ENCODE peak calls at places on chromosomes 3 and 15, in six cellular contexts. N is AG09309, X is epithelial cell of esophagus, Q is dorsolateral prefrontal cortex, F is MM.1S, O is tibial nerve. P is an unnamed sample.

GRCh38 chr15:27017168-27017809 is 46.3 kb downstream of the GABRG3 start:
- DNase-seq in Q (no peak), F (peak), O (peak), N (peak), X (peak), P (peak)

GRCh38 chr15:40069178-40070165 is 30.5 kb upstream of the SRP14 start:
- DNase-seq in F (no peak), X (peak), O (peak), N (no peak), Q (peak), P (peak)

GRCh38 chr3:55167586-55168317 is 239.9 kb upstream of the LRTM1 start:
- DNase-seq in O (no peak), F (no peak), Q (no peak), N (no peak), X (no peak), P (no peak)

GRCh38 chr3:187856567-187856966 is 111.3 kb upstream of the BCL6 start:
- DNase-seq in O (no peak), Q (no peak), N (no peak), X (no peak), F (no peak), P (no peak)

GRCh38 chr3:127942613-127943012 is 27.6 kb downstream of the KBTBD12 start:
- DNase-seq in N (no peak), F (no peak), X (no peak), O (no peak), Q (no peak), P (no peak)

GRCh38 chr3:141204343-141204742 is 27.3 kb upstream of the PXYLP1 start:
- DNase-seq in O (no peak), X (no peak), Q (no peak), F (no peak), N (no peak), P (no peak)

GRCh38 chr3:44045476-44046275 is 196.0 kb upstream of the TOPAZ1 start:
- DNase-seq in N (no peak), X (no peak), F (peak), Q (no peak), O (peak), P (peak)

GRCh38 chr3:192422998-192423349 is 304.4 kb downstream of the FGF12 start:
- DNase-seq in X (no peak), O (no peak), Q (no peak), F (peak), N (no peak), P (no peak)

GRCh38 chr15:80072285-80072684 is 12.8 kb downstream of the ZFAND6 start:
- DNase-seq in X (peak), N (peak), O (peak), Q (no peak), F (peak), P (peak)

GRCh38 chr3:74787008-74787407 is 172.5 kb upstream of the CNTN3 start:
- DNase-seq in Q (no peak), F (no peak), O (no peak), X (no peak), N (no peak), P (no peak)

GRCh38 chr3:28667646-28668376 is 319.2 kb upstream of the AZI2 start:
- DNase-seq in X (peak), O (peak), Q (peak), F (peak), N (peak), P (peak)

GRCh38 chr15:68234060-68234459 is 4.5 kb upstream of the CLN6 start:
- DNase-seq in X (no peak), Q (no peak), F (no peak), O (no peak), N (no peak), P (no peak)

GRCh38 chr3:14166877-14167605 is 11.4 kb downstream of the XPC start:
- DNase-seq in N (no peak), Q (no peak), F (no peak), X (peak), O (no peak), P (no peak)

GRCh38 chr15:32851619-32852416 is 134.0 kb downstream of the GREM1 start:
- DNase-seq in N (peak), X (peak), O (no peak), F (no peak), Q (no peak), P (no peak)

GRCh38 chr3:69014022-69014580 is 617 bp upstream of the EOGT start:
- DNase-seq in O (no peak), X (no peak), F (no peak), Q (no peak), N (no peak), P (no peak)
- TF ChIP-seq CTCF in O (no peak), X (no peak), F (no peak), Q (no peak), N (no peak), P (no peak)

GRCh38 chr3:15858547-15859506 is 61.0 kb upstream of the ANKRD28 start:
- DNase-seq in Q (peak), O (no peak), N (no peak), X (peak), F (peak), P (peak)
- TF ChIP-seq CTCF in Q (no peak), O (no peak), N (no peak), X (no peak), F (no peak), P (no peak)

GRCh38 chr3:24199305-24199704 is 254.2 kb downstream of the NR1D2 start:
- DNase-seq in X (no peak), N (no peak), O (no peak), F (no peak), Q (no peak), P (no peak)

GRCh38 chr3:24196526-24196925 is 251.4 kb downstream of the NR1D2 start:
- DNase-seq in F (no peak), O (no peak), N (peak), X (no peak), Q (no peak), P (no peak)

GRCh38 chr3:24192469-24193056 is 247.5 kb downstream of the NR1D2 start:
- DNase-seq in N (no peak), Q (no peak), X (no peak), O (no peak), F (no peak), P (no peak)

GRCh38 chr3:24197809-24198208 is 252.7 kb downstream of the NR1D2 start:
- DNase-seq in X (no peak), Q (no peak), N (no peak), F (no peak), O (no peak), P (no peak)

DNA sequence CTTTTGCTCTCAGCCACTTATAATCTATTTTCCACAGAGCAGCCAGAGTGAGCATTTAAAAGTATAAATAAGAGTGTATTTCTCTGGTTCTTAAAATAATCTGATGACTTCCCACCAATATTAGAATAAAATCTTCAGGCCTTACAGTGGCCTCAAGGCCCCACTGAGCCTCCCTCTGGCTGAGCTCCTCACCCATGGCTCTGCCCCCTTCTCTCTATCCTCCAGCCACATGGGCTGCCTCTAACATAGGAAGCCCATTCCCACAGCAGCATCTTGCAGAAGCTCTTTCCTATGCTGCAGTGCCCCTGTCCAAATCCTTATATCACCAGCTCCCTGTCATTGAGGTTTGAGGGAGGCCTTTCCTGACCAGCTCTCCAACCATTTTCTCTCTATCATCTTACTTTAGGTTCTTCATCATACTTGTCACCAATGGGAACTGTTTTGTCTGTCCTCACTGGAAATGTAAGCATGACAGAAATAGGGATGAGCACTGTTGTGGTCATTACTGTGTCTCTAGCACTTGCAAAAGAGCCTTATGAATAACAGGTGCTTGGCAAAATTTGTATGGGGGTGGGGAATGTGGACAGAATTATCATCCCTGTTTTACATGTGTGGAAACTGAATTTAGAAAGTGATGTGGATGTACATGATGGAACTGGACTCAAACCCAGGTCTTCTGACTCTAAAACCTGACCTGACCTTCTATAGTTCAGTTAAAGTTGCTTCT is 250.6 kb downstream of the NR1D2 start:
- DNase-seq in F (no peak), Q (no peak), O (no peak), X (no peak), N (no peak), P (no peak)
- TF ChIP-seq CTCF in F (no peak), Q (no peak), O (no peak), X (no peak), N (no peak), P (no peak)

DNA sequence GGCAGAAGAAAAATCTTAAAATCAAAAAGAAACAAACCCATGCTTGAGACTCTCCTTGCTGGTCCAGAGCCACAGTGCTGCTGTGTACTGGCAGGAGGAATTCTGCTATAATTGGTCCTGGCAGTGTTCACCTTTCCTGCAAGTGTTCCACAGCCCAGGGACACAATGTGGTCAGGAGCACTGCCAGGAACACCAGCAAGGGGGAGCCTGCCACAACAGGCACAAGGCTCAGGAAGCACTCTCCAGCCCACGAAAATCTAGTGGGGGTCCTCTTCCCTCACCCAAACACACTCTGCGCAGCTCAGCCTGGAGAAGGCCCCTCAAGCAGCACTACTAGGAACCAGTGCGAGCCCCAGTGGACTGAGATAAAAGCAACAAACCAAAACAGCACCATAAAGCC is 92.9 kb downstream of the UBE3A start:
- DNase-seq in O (peak), F (no peak), Q (peak), X (peak), N (no peak), P (no peak)
- TF ChIP-seq CTCF in O (no peak), F (no peak), Q (no peak), X (peak), N (peak), P (no peak)

DNA sequence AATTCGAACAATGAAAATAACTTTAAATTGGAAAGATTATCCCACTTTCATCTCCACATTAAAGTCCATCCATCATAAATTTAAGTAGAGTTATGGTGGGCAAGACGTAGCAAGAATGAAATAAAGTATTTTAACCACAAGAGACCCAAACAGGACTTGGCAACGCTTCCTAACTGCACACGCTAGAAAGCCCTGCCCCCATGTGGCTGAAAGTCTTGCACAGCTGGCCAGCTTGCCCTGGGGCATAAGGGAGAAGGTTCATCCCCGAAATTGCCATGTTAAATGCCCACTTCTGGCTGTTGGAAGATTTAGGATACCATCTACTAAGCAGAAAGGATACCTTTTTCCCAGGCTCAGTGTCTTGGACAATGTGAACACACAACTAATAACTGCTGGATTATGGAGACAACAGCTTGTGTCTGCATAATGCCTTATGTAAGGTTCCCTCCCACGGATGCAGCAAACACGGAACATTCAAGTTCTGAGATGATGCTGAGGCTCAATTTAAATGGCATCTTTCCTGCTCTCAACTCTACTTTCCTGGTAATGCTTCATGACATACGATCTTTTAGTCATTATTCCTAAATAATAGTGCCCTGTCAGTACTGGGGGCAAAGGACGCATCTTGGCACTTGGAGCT is 116.6 kb upstream of the TJP1 start:
- DNase-seq in O (no peak), N (no peak), Q (no peak), F (no peak), X (peak), P (no peak)
- TF ChIP-seq CTCF in O (peak), N (peak), Q (peak), F (peak), X (peak), P (no peak)

GRCh38 chr15:50837256-50837770 is 71.2 kb upstream of the AP4E1 start:
- DNase-seq in X (no peak), F (no peak), N (no peak), Q (no peak), O (no peak), P (no peak)

GRCh38 chr15:50840520-50840919 is 68.0 kb upstream of the AP4E1 start:
- DNase-seq in O (no peak), X (no peak), Q (no peak), F (no peak), N (no peak), P (no peak)
- TF ChIP-seq CTCF in O (no peak), X (no peak), Q (no peak), F (no peak), N (peak), P (no peak)

DNA sequence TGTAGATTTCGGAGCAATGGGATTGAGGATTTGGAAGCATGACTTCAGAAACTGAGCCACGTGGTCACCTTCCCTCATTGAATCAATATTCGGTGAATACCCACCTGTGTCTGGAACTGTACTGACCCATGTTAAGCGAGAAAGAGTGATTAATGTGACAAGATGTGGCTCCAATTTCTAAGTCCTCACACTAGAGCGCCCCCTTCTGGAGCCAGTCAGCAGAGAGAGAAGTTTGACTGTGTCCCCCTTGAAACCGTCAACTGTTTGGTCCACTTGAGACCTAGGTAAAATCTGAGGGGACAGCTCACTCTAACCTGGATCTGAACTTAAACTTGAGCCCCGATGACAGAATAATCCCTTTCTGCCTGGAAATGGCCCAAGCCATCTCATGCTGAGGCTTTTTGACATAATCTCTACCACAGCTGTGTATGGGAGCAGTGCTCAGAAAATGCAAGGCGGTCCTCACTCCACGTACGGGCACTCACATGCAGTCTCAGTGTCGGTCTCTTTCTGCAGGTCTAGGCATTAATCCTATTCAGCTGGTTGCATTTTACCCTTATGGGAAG is 47.8 kb upstream of the LIMD1 start:
- DNase-seq in F (no peak), O (no peak), Q (no peak), X (no peak), N (no peak), P (no peak)
- TF ChIP-seq CTCF in F (peak), O (no peak), Q (peak), X (peak), N (peak), P (no peak)

DNA sequence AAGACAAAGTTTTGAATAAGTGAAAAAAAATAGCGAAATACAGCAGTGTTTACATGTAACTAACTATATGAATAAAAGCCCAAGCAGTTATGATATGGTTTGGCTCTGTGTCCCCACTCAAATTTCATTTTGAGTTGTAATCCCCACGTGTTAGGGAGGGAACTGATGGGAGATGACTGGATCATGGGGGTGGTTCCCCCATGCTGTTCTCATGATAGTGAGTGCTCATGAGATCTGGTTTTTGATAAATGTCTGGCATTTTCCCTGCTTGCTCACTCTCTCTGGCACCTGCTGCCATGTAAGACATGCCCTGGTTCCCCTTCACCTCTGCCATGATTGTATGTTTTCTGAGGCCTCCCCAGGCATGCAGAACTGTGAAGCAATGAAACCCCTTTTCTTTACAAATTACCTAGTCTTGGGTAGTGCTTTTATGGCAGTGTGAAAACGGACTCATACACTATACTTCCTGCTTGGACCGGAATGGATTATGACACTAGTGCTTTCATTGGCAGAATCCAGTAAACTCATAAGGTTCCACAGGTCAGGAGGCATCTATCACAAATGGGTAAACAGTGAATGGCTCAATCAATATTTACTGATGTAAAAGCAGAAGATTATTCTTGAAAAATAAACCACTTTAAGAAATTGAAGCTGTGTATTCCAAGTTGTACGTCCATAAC is 192.1 kb downstream of the CBLB start:
- DNase-seq in X (no peak), O (no peak), Q (no peak), N (no peak), F (no peak), P (no peak)
- TF ChIP-seq CTCF in X (no peak), O (no peak), Q (no peak), N (no peak), F (no peak), P (no peak)

GRCh38 chr3:72655758-72656157 is 192.5 kb downstream of the SHQ1 start:
- DNase-seq in Q (no peak), O (no peak), F (no peak), N (no peak), X (no peak), P (no peak)
- TF ChIP-seq CTCF in Q (no peak), O (no peak), F (no peak), N (no peak), X (peak), P (no peak)